ENCODE peak calls at places on chromosome 19, in four cellular contexts. O is fibroblast of mammary gland, Z is tibial artery, V is fibroblast of the aortic adventitia. B is an unnamed sample.

GRCh38 chr19:57664269-57665127 is 4.2 kb upstream of the ZSCAN4 start:
- DNase-seq in Z (no peak), V (peak; percentile 46), O (peak; percentile 28), B (peak; percentile 35)

GRCh38 chr19:41546386-41546789 is 29.6 kb upstream of the CEACAM21 start:
- DNase-seq in V (no peak), Z (no peak), O (no peak), B (no peak)

GRCh38 chr19:45376045-45376724 is 5.8 kb upstream of the ERCC2 start:
- DNase-seq in O (peak; percentile 88), V (peak; percentile 98), Z (peak; percentile 37), B (peak; percentile 56)

GRCh38 chr19:36213793-36214387 is 575 bp downstream of the ZNF565 start:
- DNase-seq in V (no peak), O (peak; percentile 52), Z (peak; percentile 24), B (peak; percentile 49)

GRCh38 chr19:52070496-52070895 is 21.9 kb upstream of the ZNF432 start:
- DNase-seq in Z (no peak), V (peak; percentile 12), O (peak; percentile 70), B (peak; percentile 87)

GRCh38 chr19:16661480-16662034 is 618 bp downstream of the TMEM38A start:
- DNase-seq in O (no peak), V (no peak), Z (peak; percentile 48), B (no peak)

GRCh38 chr19:16143399-16144215 is at the start of gene HSH2D:
- DNase-seq in Z (no peak), V (no peak), O (no peak), B (peak; percentile 67)

GRCh38 chr19:9741476-9742171 is 26.9 kb downstream of the ZNF846 start:
- DNase-seq in V (no peak), O (no peak), Z (no peak), B (peak; percentile 73)

GRCh38 chr19:38448225-38448624 is 14.7 kb downstream of the RYR1 start:
- DNase-seq in V (no peak), O (no peak), Z (no peak), B (no peak)

GRCh38 chr19:17170538-17171297 is 44.4 kb upstream of the USE1 start:
- DNase-seq in Z (no peak), O (peak; percentile 6), V (no peak), B (no peak)

GRCh38 chr19:16628183-16628983 is at the start of gene MED26:
- DNase-seq in O (peak; percentile 89), Z (peak; percentile 94), V (peak; percentile 89), B (peak; percentile 92)

GRCh38 chr19:10191347-10191746 is 3.4 kb downstream of the DNMT1 start:
- DNase-seq in Z (peak; percentile 28), O (peak; percentile 83), V (peak; percentile 99), B (no peak)

GRCh38 chr19:58366576-58367430 is 4.3 kb upstream of the ZNF497 start:
- DNase-seq in V (no peak), Z (no peak), O (no peak), B (no peak)

GRCh38 chr19:3977242-3978143 is 6.6 kb upstream of the DAPK3 start:
- DNase-seq in V (no peak), O (no peak), Z (no peak), B (no peak)

GRCh38 chr19:48613852-48614435 is 932 bp downstream of the FAM83E start:
- DNase-seq in V (no peak), O (no peak), Z (no peak), B (no peak)

GRCh38 chr19:1015782-1016646 is 4.9 kb downstream of the TMEM259 start:
- DNase-seq in O (no peak), Z (no peak), V (no peak), B (no peak)

GRCh38 chr19:1406496-1406817 is 929 bp upstream of the DAZAP1 start:
- DNase-seq in Z (no peak), O (no peak), V (no peak), B (peak; percentile 75)

GRCh38 chr19:57465680-57466381 is 8.9 kb upstream of the VN1R1 start:
- DNase-seq in O (peak; percentile 32), V (peak; percentile 30), Z (no peak), B (peak; percentile 40)

GRCh38 chr19:37907735-37908066 is 693 bp downstream of the SIPA1L3 start:
- DNase-seq in V (no peak), Z (no peak), O (no peak), B (no peak)

GRCh38 chr19:2949939-2950285 is 5.1 kb upstream of the ZNF77 start:
- DNase-seq in O (no peak), V (peak; percentile 64), Z (peak; percentile 54), B (peak; percentile 10)

GRCh38 chr19:40217027-40217810 is 965 bp downstream of the TTC9B start:
- DNase-seq in V (no peak), O (no peak), Z (no peak), B (peak; percentile 65)

GRCh38 chr19:30082168-30082567 is 140.1 kb downstream of the URI1 start:
- DNase-seq in Z (no peak), O (no peak), V (no peak), B (no peak)

GRCh38 chr19:35225951-35226350 is 2.6 kb downstream of the FAM187B start:
- DNase-seq in V (no peak), Z (no peak), O (no peak), B (no peak)

GRCh38 chr19:16342002-16342715 is 17.5 kb downstream of the KLF2 start:
- DNase-seq in O (no peak), V (peak; percentile 82), Z (peak; percentile 58), B (no peak)

GRCh38 chr19:58406818-58407657 is 1.4 kb upstream of the ZNF584 start:
- DNase-seq in V (no peak), O (peak; percentile 28), Z (no peak), B (no peak)

GRCh38 chr19:50909240-50910070 is 1.7 kb downstream of the KLK4 start:
- DNase-seq in O (peak; percentile 44), V (no peak), Z (no peak), B (peak; percentile 21)

GRCh38 chr19:511101-511841 is 4.0 kb downstream of the TPGS1 start:
- DNase-seq in V (no peak), O (no peak), Z (no peak), B (peak; percentile 85)

GRCh38 chr19:18685597-18686164 is 2.2 kb downstream of the CRTC1 start:
- DNase-seq in O (peak; percentile 7), V (peak; percentile 31), Z (no peak), B (no peak)

GRCh38 chr19:40630571-40631160 is 29.5 kb downstream of the LTBP4 start:
- DNase-seq in O (no peak), V (no peak), Z (no peak), B (no peak)

GRCh38 chr19:38975214-38975860 is at the start of gene FBXO17:
- DNase-seq in V (peak; percentile 71), Z (peak; percentile 52), O (peak; percentile 74), B (peak; percentile 49)

GRCh38 chr19:57452307-57452706 is 4.6 kb downstream of the VN1R1 start:
- DNase-seq in O (no peak), Z (no peak), V (no peak), B (no peak)

GRCh38 chr19:5498817-5499535 is 43.8 kb downstream of the ZNRF4 start:
- DNase-seq in V (no peak), Z (no peak), O (no peak), B (no peak)

GRCh38 chr19:35404879-35405622 is 34.2 kb downstream of the GPR42 start:
- DNase-seq in V (peak; percentile 89), O (peak; percentile 98), Z (no peak), B (peak; percentile 91)

GRCh38 chr19:29323046-29323971 is 110.4 kb upstream of the UQCRFS1 start:
- DNase-seq in V (no peak), Z (no peak), O (no peak), B (no peak)

GRCh38 chr19:41696402-41697197 is 8.5 kb upstream of the CEACAM7 start:
- DNase-seq in V (no peak), O (no peak), Z (no peak), B (peak; percentile 28)

DNA sequence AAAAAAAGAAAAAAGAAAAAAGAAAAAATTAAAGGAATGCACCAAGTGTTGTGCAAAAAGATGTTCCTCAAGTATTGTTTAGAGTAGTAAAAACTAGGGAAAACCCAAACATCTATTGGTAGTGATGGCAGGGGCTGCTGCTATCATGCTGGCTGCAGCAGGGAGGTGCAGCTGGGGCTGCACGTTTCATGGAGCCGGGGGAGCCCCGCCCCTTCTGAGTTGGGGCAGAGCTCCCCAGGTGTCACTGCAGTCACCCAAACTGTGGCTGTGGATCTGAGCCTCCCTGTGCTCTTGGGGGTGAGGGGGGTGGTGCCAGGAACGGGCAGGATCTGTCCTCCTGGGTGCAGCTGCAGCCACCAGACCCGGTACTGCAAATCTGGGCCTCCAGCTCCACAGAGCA is 11.5 kb upstream of the UBE2S start:
- DNase-seq in V (no peak), Z (no peak), O (no peak), B (no peak)
- TF ChIP-seq CTCF in V (no peak), Z (no peak), O (no peak), B (no peak)

DNA sequence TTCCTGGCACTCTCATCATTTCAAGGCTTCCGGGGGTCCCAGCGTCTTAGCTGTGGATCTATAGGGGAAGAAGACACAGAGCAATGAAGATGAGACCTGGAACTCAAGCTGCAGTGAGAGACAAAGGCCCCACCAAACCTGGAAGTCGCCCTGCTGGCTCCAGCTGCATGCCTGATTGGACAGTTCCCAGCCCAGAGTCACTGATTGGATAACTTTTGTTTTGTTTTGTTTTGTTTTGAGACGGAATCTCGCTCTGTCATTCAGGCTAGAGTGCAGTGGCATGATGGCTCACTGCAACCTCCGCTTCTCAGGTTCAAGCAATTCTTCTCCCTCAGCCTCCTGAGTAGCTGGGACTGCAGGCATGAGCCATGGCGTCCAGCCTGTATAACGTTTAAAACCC is 6.4 kb upstream of the ZNF431 start:
- DNase-seq in O (no peak), V (no peak), Z (no peak), B (no peak)
- H3K4me3 ChIP-seq in O (no peak overlapping the region), V (no peak overlapping the region), Z (no peak overlapping the region), B (no peak overlapping the region)

DNA sequence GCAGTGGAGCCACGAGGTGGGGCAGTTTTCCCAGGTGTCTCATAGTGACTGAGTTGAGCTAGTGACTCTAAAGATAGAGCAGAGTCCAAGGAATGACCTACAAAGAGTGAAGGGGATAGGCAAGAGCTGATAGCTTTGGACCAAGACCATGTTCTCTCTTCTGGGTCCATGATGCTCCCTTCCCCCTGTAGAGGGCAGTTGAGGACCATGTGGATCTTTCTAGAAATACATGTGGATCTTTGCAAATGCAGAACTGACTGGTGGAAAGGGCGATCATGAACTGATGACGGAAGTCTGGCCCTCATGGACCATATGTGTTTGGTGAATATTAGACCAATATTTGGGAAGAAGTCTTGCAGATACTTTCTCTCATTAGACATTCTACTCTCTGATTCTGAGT is 6.9 kb downstream of the PSG1 start:
- DNase-seq in Z (no peak), V (no peak), O (peak; percentile 7), B (peak; percentile 17)
- TF ChIP-seq CTCF in Z (no peak), V (peak; percentile 19), O (peak; percentile 25), B (peak; percentile 8)

GRCh38 chr19:12647490-12648071 is 19.0 kb downstream of the MAN2B1 start:
- DNase-seq in O (no peak), Z (no peak), V (no peak), B (peak; percentile 66)
- H3K4me3 ChIP-seq in O (peak overlapping the region; percentile 7), Z (peak overlapping the region; percentile 11), V (peak overlapping the region; percentile 9), B (peak overlapping the region; percentile 30)